ENCODE peak calls at places on chromosome 18, in nine cellular contexts. V is cardiac muscle cell; Q is cardiac fibroblast; F is pancreas; H is bronchial epithelial cell; D is CD8-positive, alpha-beta T cell; C is fibroblast of pulmonary artery; Y is lung; S is heart left ventricle. G is an unnamed sample.

GRCh38 chr18:3758531-3758930 is 308.6 kb downstream of the TGIF1 start:
- DNase-seq in H (peak), F (no peak), Y (no peak), D (no peak), S (no peak), C (peak), V (peak), Q (peak), G (peak)

GRCh38 chr18:49247786-49248185 is 212.7 kb downstream of the DYM start:
- DNase-seq in F (no peak), Y (no peak), V (peak), C (peak), D (no peak), H (peak), S (no peak), Q (peak), G (no peak)

GRCh38 chr18:13216092-13216582 is 2.4 kb upstream of the LDLRAD4 start:
- DNase-seq in Y (peak), C (peak), D (peak), F (peak), Q (peak), H (peak), S (peak), V (peak), G (peak)

GRCh38 chr18:22538463-22538862 is 120.7 kb upstream of the CTAGE1 start:
- DNase-seq in Q (no peak), F (no peak), S (peak), D (no peak), V (no peak), Y (no peak), H (no peak), C (no peak), G (no peak)

GRCh38 chr18:9136315-9137141 is at the start of gene ANKRD12:
- DNase-seq in Y (peak), H (peak), F (peak), S (peak), D (peak), Q (peak), V (peak), C (peak), G (peak)

GRCh38 chr18:33372442-33372841 is 68.1 kb downstream of the CCDC178 start:
- DNase-seq in F (no peak), V (no peak), C (no peak), Y (no peak), S (no peak), D (no peak), H (no peak), Q (no peak), G (no peak)

GRCh38 chr18:60197233-60197632 is 175.3 kb downstream of the MC4R start:
- DNase-seq in C (no peak), V (no peak), F (no peak), Y (no peak), H (no peak), S (no peak), D (no peak), Q (no peak), G (no peak)

GRCh38 chr18:697012-697411 is 15.4 kb downstream of the ENOSF1 start:
- DNase-seq in F (no peak), C (no peak), V (no peak), H (no peak), Y (no peak), S (no peak), Q (no peak), D (no peak), G (no peak)

GRCh38 chr18:74337912-74338309 is 22.3 kb downstream of the C18orf63 start:
- DNase-seq in H (no peak), C (no peak), S (no peak), D (no peak), F (no peak), Q (no peak), Y (no peak), V (no peak), G (no peak)

GRCh38 chr18:70454705-70455322 is 166.0 kb downstream of the SOCS6 start:
- DNase-seq in Y (no peak), D (no peak), F (peak), Q (peak), C (peak), V (peak), H (peak), S (no peak), G (peak)

GRCh38 chr18:59954746-59955145 is 55.0 kb downstream of the PMAIP1 start:
- DNase-seq in S (no peak), F (no peak), D (no peak), V (peak), H (peak), Q (peak), C (peak), Y (no peak), G (peak)

GRCh38 chr18:9630444-9630843 is 16.1 kb upstream of the PPP4R1 start:
- DNase-seq in F (no peak), V (no peak), S (no peak), H (no peak), D (no peak), Y (no peak), Q (no peak), C (no peak), G (no peak)

GRCh38 chr18:46711444-46711863 is 45.4 kb downstream of the ST8SIA5 start:
- DNase-seq in D (no peak), H (no peak), S (peak), F (no peak), C (no peak), Y (no peak), V (no peak), Q (no peak), G (no peak)

GRCh38 chr18:63823516-63824219 is 48.5 kb downstream of the SERPINB7 start:
- DNase-seq in V (peak), S (peak), H (peak), F (peak), C (peak), Q (peak), Y (peak), D (no peak), G (no peak)
- TF ChIP-seq CTCF in V (peak), S (peak), H (peak), F (peak), C (peak), Q (peak), Y (no peak), D (no peak), G (peak)

GRCh38 chr18:54918060-54918459 is 41.2 kb downstream of the CCDC68 start:
- DNase-seq in S (no peak), H (no peak), C (no peak), Q (no peak), D (no peak), Y (no peak), V (no peak), F (no peak), G (no peak)

GRCh38 chr18:54911551-54911950 is 47.7 kb downstream of the CCDC68 start:
- DNase-seq in V (no peak), S (no peak), Q (no peak), Y (no peak), D (no peak), F (no peak), H (no peak), C (no peak), G (no peak)

GRCh38 chr18:54919412-54919811 is 39.8 kb downstream of the CCDC68 start:
- DNase-seq in H (no peak), Q (no peak), S (no peak), C (no peak), D (no peak), F (no peak), V (no peak), Y (no peak), G (no peak)

DNA sequence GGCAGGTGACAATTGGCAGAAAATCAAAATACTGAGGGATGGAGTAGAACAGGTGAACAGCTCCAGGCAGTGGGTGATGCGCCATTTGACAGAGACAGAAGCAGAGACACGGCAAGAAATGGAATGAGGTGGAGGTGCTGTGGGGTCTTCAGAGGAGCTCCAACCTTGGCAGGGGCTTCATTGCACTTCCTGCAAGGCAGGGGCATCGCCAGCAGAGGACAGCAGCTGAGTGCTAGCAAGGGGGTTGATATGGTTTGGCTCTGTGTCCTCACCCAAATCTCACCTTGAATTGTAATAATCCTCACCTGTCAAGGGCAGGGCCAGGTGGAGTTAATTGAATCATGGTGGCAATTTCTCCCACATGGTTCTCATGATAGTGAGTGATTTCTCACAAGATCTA is 42.8 kb downstream of the CCDC68 start:
- DNase-seq in Q (no peak), D (no peak), S (no peak), C (no peak), V (no peak), H (no peak), Y (no peak), F (no peak), G (no peak)
- TF ChIP-seq CTCF in Q (no peak), D (no peak), S (no peak), C (no peak), V (no peak), H (no peak), Y (no peak), F (no peak), G (no peak)

GRCh38 chr18:66635342-66635741 is 31.5 kb upstream of the CDH19 start:
- DNase-seq in C (no peak), Q (no peak), Y (no peak), F (no peak), S (peak), H (no peak), D (no peak), V (no peak), G (no peak)
- TF ChIP-seq CTCF in C (no peak), Q (no peak), Y (no peak), F (no peak), S (no peak), H (no peak), D (no peak), V (no peak), G (no peak)

DNA sequence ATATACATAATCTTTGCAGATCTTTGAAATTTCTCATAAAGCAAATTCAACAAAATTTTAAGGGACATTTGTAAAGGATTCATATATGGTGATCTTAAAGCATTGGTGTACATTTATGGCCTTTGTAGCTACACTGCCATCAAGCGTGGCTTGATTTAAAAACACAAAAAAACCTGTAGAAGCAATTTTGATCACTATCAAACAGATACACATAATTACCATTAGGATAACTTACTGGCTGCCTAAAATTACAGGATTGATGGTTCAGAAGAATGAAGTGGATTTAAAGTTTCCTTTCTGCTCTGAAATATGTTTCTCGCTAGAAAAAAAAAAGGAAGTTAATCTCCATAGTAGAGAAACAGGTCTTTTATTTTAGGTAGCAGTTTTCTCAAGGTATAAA is 31.4 kb downstream of the MAPRE2 start:
- DNase-seq in Q (no peak), D (no peak), V (no peak), C (no peak), H (no peak), Y (no peak), S (no peak), F (no peak), G (no peak)
- TF ChIP-seq CTCF in Q (no peak), D (no peak), V (no peak), C (no peak), H (no peak), Y (no peak), S (no peak), F (no peak), G (no peak)